ENCODE peak calls at places on chromosome 6, in six cellular contexts. Z is activated CD4-positive, alpha-beta T cell treated with anti-CD3 and anti-CD28 coated beads, Interleukin-2, amount 50 U/mL, for 1 hour; O is AG09309; V is HT1080; X is fibroblast of villous mesenchyme; E is progenitor cell of endocrine pancreas. C is an unnamed sample.
A peak's percentile ranks its signal among the peaks of the same experiment; 100 is the strongest.

GRCh38 chr6:41698350-41698781 is 37.0 kb downstream of the TFEB start:
- DNase-seq in Z (no peak), O (peak; percentile 87), V (peak; percentile 91), E (no peak), X (peak; percentile 78), C (peak; percentile 93)

GRCh38 chr6:150229775-150230561 is 87.1 kb downstream of the PPP1R14C start:
- DNase-seq in V (peak; percentile 57), O (no peak), Z (no peak), X (no peak), E (no peak), C (no peak)

GRCh38 chr6:16700202-16700997 is 60.9 kb downstream of the ATXN1 start:
- DNase-seq in E (no peak), O (no peak), X (no peak), Z (no peak), V (no peak), C (no peak)

GRCh38 chr6:129601323-129601722 is 108.7 kb downstream of the ARHGAP18 start:
- DNase-seq in Z (no peak), E (no peak), O (no peak), V (no peak), X (no peak), C (no peak)

GRCh38 chr6:54992789-54993188 is 146.2 kb downstream of the FAM83B start:
- DNase-seq in E (no peak), X (no peak), O (no peak), Z (no peak), V (peak; percentile 30), C (peak; percentile 26)

GRCh38 chr6:32148722-32149576 is 2.8 kb downstream of the PRRT1 start:
- DNase-seq in X (no peak), O (no peak), Z (peak; percentile 61), E (no peak), V (no peak), C (no peak)

GRCh38 chr6:3653528-3654070 is 97.9 kb downstream of the PXDC1 start:
- DNase-seq in O (no peak), E (no peak), X (no peak), V (no peak), Z (no peak), C (no peak)

GRCh38 chr6:159042003-159042823 is 2.6 kb downstream of the TAGAP start:
- DNase-seq in V (peak; percentile 51), O (no peak), X (peak; percentile 56), Z (peak; percentile 67), E (peak; percentile 56), C (peak; percentile 66)

GRCh38 chr6:85449818-85450577 is at the start of gene NT5E:
- DNase-seq in X (peak; percentile 80), Z (no peak), O (no peak), V (no peak), E (peak; percentile 57), C (peak; percentile 76)